ENCODE peak calls at places on chromosomes 6 and 20, in nine cellular contexts. S is IMR-90, W is RWPE2, C is mesendoderm, P is ovary, D is pancreas, H is heart left ventricle, O is Peyer's patch, F is upper lobe of right lung. N is an unnamed sample.

GRCh38 chr20:50127587-50128519 is 14.9 kb upstream of the UBE2V1 start:
- DNase-seq in O (no peak), P (no peak), D (no peak), S (no peak), C (no peak), F (no peak), H (no peak), W (no peak), N (no peak)

GRCh38 chr6:22826961-22827360 is 257.6 kb downstream of the HDGFL1 start:
- DNase-seq in O (no peak), D (no peak), W (no peak), S (peak; percentile 52), H (no peak), F (no peak), C (no peak), P (no peak), N (no peak)

GRCh38 chr20:24963672-24964517 is 14.8 kb downstream of the CST7 start:
- DNase-seq in O (no peak), C (no peak), P (no peak), D (no peak), S (no peak), W (peak; percentile 57), F (peak; percentile 39), H (no peak), N (no peak)

GRCh38 chr20:14553774-14554524 is 216.5 kb upstream of the FLRT3 start:
- DNase-seq in F (no peak), P (no peak), C (no peak), O (no peak), W (no peak), D (no peak), H (no peak), S (peak; percentile 34), N (no peak)

GRCh38 chr6:43970913-43971775 is 156.1 kb downstream of the MRPL14 start:
- DNase-seq in O (no peak), C (no peak), P (no peak), S (peak; percentile 46), W (peak; percentile 11), D (peak; percentile 82), H (peak; percentile 19), F (peak; percentile 85), N (no peak)

GRCh38 chr6:21208114-21208795 is 385.3 kb upstream of the SOX4 start:
- DNase-seq in C (no peak), P (no peak), D (no peak), S (no peak), H (no peak), O (no peak), W (no peak), F (no peak), N (no peak)

GRCh38 chr6:139296927-139297326 is 5.1 kb upstream of the TXLNB start:
- DNase-seq in O (no peak), F (no peak), W (no peak), P (no peak), C (no peak), S (peak; percentile 69), H (no peak), D (no peak), N (no peak)

GRCh38 chr6:86192123-86192522 is 549.4 kb upstream of the SYNCRIP start:
- DNase-seq in H (no peak), D (peak; percentile 21), P (no peak), W (no peak), S (no peak), C (peak; percentile 79), O (no peak), F (no peak), N (peak; percentile 14)

GRCh38 chr20:53343433-53343832 is 250.2 kb downstream of the ZNF217 start:
- DNase-seq in O (no peak), F (no peak), P (no peak), D (peak; percentile 67), C (no peak), H (no peak), S (no peak), W (no peak), N (no peak)

GRCh38 chr6:113493991-113494390 is 363.2 kb upstream of the MARCKS start:
- DNase-seq in S (no peak), F (no peak), H (no peak), D (no peak), W (no peak), P (no peak), C (no peak), O (no peak), N (no peak)

GRCh38 chr6:5525209-5525608 is 263.9 kb downstream of the FARS2 start:
- DNase-seq in P (no peak), O (no peak), H (no peak), W (no peak), D (no peak), F (no peak), S (peak; percentile 40), C (no peak), N (no peak)

GRCh38 chr6:138103876-138104275 is 3.3 kb downstream of the PERP start:
- DNase-seq in W (no peak), S (no peak), D (no peak), P (no peak), H (no peak), C (no peak), F (no peak), O (no peak), N (no peak)

GRCh38 chr20:63360850-63361497 is at the start of gene CHRNA4:
- DNase-seq in D (no peak), C (no peak), H (no peak), O (no peak), F (no peak), W (no peak), S (no peak), P (no peak), N (no peak)

GRCh38 chr6:31576897-31577341 is 1.6 kb downstream of the TNF start:
- DNase-seq in P (no peak), F (no peak), H (no peak), D (no peak), C (no peak), S (no peak), W (no peak), O (peak; percentile 84), N (no peak)

GRCh38 chr20:24106155-24106800 is 117.7 kb upstream of the GGTLC1 start:
- DNase-seq in P (no peak), F (no peak), O (no peak), D (no peak), H (no peak), S (no peak), C (no peak), W (no peak), N (no peak)

GRCh38 chr6:5401845-5402738 is 140.8 kb downstream of the FARS2 start:
- DNase-seq in P (no peak), F (no peak), D (no peak), S (peak; percentile 37), O (no peak), H (no peak), W (no peak), C (peak; percentile 17), N (no peak)

GRCh38 chr6:107840636-107841264 is 16.6 kb upstream of the SCML4 start:
- DNase-seq in H (no peak), W (no peak), S (no peak), P (no peak), D (no peak), F (no peak), O (no peak), C (no peak), N (no peak)
- H3K4me3 ChIP-seq in H (no peak overlapping the region), W (no peak overlapping the region), S (no peak overlapping the region), P (no peak overlapping the region), D (no peak overlapping the region), F (no peak overlapping the region), O (no peak overlapping the region), C (no peak overlapping the region), N (no peak overlapping the region)

GRCh38 chr6:34671362-34671761 is 25.2 kb downstream of the ILRUN start:
- DNase-seq in F (no peak), S (peak; percentile 41), C (no peak), D (no peak), P (no peak), W (no peak), H (no peak), O (no peak), N (no peak)

GRCh38 chr6:34663887-34664269 is 32.7 kb downstream of the ILRUN start:
- DNase-seq in C (peak; percentile 46), S (peak; percentile 43), P (no peak), F (no peak), W (no peak), H (no peak), O (no peak), D (no peak), N (no peak)

GRCh38 chr6:34664270-34664971 is 32.1 kb downstream of the ILRUN start:
- DNase-seq in C (no peak), P (no peak), D (no peak), S (peak; percentile 62), F (no peak), O (no peak), W (no peak), H (no peak), N (no peak)

GRCh38 chr6:34665019-34665418 is 31.5 kb downstream of the ILRUN start:
- DNase-seq in F (no peak), D (no peak), W (no peak), C (no peak), S (no peak), H (no peak), O (no peak), P (no peak), N (no peak)

DNA sequence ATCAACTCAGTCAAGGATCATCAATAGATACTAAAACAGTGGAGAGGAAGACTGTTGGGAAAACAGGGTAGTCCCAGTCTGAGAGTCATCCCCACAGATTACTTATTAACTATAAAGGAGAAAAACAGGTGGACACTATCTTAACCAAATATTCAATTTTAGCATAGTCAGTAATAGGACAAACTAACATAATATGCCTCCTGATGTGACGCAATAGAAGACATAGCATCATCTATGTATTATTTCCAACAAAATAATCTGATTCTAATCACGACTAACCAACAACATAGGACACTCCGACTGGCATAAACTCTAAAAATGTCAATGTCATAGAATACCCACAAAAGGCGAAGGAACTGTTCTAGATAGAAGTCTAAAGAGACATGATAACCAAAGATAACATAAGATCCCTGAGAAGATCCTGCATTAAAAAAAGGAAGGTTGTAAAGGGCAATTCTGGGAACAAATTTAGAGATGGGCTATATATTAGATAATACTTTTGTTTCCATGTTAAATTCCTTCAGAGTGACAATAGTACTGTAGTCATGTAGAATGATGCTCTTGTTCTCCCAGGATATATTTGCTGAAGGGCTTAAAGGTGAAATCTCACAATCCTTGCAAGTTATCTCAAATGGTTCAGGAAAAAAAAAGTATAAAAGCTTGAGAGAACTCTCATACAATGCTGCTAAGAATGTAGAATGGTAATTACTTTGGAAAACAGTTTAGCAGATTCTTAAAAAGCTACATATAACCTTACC is 28.9 kb downstream of the ILRUN start:
- DNase-seq in O (no peak), D (no peak), W (no peak), H (no peak), C (no peak), F (no peak), S (no peak), P (no peak), N (no peak)
- H3K4me1 ChIP-seq in O (peaks cover 18% of the 10 kb centered on the region), D (peaks cover 35% of the 10 kb centered on the region), W (peaks cover 29% of the 10 kb centered on the region), H (peaks cover 47% of the 10 kb centered on the region), C (no peaks in the 10 kb centered on the region), F (peaks cover 47% of the 10 kb centered on the region), S (peaks cover 21% of the 10 kb centered on the region), P (peaks cover 4% of the 10 kb centered on the region), N (no peaks in the 10 kb centered on the region)

GRCh38 chr20:32606790-32607189 is 21.7 kb upstream of the NOL4L start:
- DNase-seq in F (no peak), P (no peak), O (no peak), W (no peak), S (no peak), H (no peak), D (no peak), C (no peak), N (no peak)
- H3K27me3 ChIP-seq in F (no peaks in the 10 kb centered on the region), P (no peaks in the 10 kb centered on the region), O (no peaks in the 10 kb centered on the region), W (peaks cover 17% of the 10 kb centered on the region), S (peaks cover 64% of the 10 kb centered on the region), H (peaks cover 3% of the 10 kb centered on the region), D (no peaks in the 10 kb centered on the region), C (no peaks in the 10 kb centered on the region), N (no peaks in the 10 kb centered on the region)

GRCh38 chr6:12927746-12928145 is 211.2 kb downstream of the PHACTR1 start:
- DNase-seq in O (no peak), H (no peak), D (no peak), F (no peak), W (no peak), C (no peak), P (no peak), S (no peak), N (no peak)
- H3K4me3 ChIP-seq in O (no peak overlapping the region), H (no peak overlapping the region), D (no peak overlapping the region), F (no peak overlapping the region), W (no peak overlapping the region), C (no peak overlapping the region), P (no peak overlapping the region), S (no peak overlapping the region), N (no peak overlapping the region)